ENCODE peak calls at places on chromosomes 5 and 9, in nine cellular contexts. One of them, this sample, is unnamed.

GRCh38 chr9:95027914-95028854 is 289.3 kb downstream of the FANCC start:
- DNase-seq in upper lobe of right lung: no peak
- DNase-seq in glutamatergic neuron: no peak
- DNase-seq in GM20000: no peak
- DNase-seq in CD4-positive, alpha-beta T cell: no peak
- DNase-seq in Peyer's patch: no peak
- DNase-seq in breast epithelium: no peak
- DNase-seq in H9: no peak
- DNase-seq in esophagus muscularis mucosa: no peak
- DNase-seq in this sample: no peak

GRCh38 chr5:137699291-137700281 is 36.3 kb downstream of the KLHL3 start:
- DNase-seq in upper lobe of right lung: no peak
- DNase-seq in glutamatergic neuron: no peak
- DNase-seq in GM20000: no peak
- DNase-seq in CD4-positive, alpha-beta T cell: no peak
- DNase-seq in Peyer's patch: no peak
- DNase-seq in breast epithelium: no peak
- DNase-seq in H9: no peak
- DNase-seq in esophagus muscularis mucosa: no peak
- DNase-seq in this sample: no peak

GRCh38 chr5:133873454-133873853 is 95.0 kb downstream of the C5orf15 start:
- DNase-seq in upper lobe of right lung: no peak
- DNase-seq in glutamatergic neuron: no peak
- DNase-seq in GM20000: no peak
- DNase-seq in CD4-positive, alpha-beta T cell: no peak
- DNase-seq in Peyer's patch: no peak
- DNase-seq in breast epithelium: no peak
- DNase-seq in H9: no peak
- DNase-seq in esophagus muscularis mucosa: no peak
- DNase-seq in this sample: no peak

GRCh38 chr5:91223886-91224285 is 159.2 kb downstream of the ARRDC3 start:
- DNase-seq in upper lobe of right lung: no peak
- DNase-seq in glutamatergic neuron: no peak
- DNase-seq in GM20000: no peak
- DNase-seq in CD4-positive, alpha-beta T cell: no peak
- DNase-seq in Peyer's patch: no peak
- DNase-seq in breast epithelium: no peak
- DNase-seq in H9: no peak
- DNase-seq in esophagus muscularis mucosa: no peak
- DNase-seq in this sample: no peak

GRCh38 chr9:135555910-135556309 is 5.6 kb upstream of the PAEP start:
- DNase-seq in upper lobe of right lung: no peak
- DNase-seq in glutamatergic neuron: no peak
- DNase-seq in GM20000: no peak
- DNase-seq in CD4-positive, alpha-beta T cell: no peak
- DNase-seq in Peyer's patch: no peak
- DNase-seq in breast epithelium: no peak
- DNase-seq in H9: no peak
- DNase-seq in esophagus muscularis mucosa: no peak
- DNase-seq in this sample: no peak

GRCh38 chr5:151094054-151094858 is 13.4 kb upstream of the TNIP1 start:
- DNase-seq in upper lobe of right lung: no peak
- DNase-seq in glutamatergic neuron: no peak
- DNase-seq in GM20000: peak; percentile 70
- DNase-seq in CD4-positive, alpha-beta T cell: no peak
- DNase-seq in Peyer's patch: peak; percentile 54
- DNase-seq in breast epithelium: no peak
- DNase-seq in H9: no peak
- DNase-seq in esophagus muscularis mucosa: no peak
- DNase-seq in this sample: no peak

GRCh38 chr9:136545065-136545965 is 533 bp downstream of the NOTCH1 start:
- DNase-seq in upper lobe of right lung: no peak
- DNase-seq in glutamatergic neuron: no peak
- DNase-seq in GM20000: peak; percentile 86
- DNase-seq in CD4-positive, alpha-beta T cell: peak; percentile 44
- DNase-seq in Peyer's patch: peak; percentile 52
- DNase-seq in breast epithelium: no peak
- DNase-seq in H9: no peak
- DNase-seq in esophagus muscularis mucosa: no peak
- DNase-seq in this sample: no peak

GRCh38 chr5:81768960-81769452 is 18.1 kb upstream of the SSBP2 start:
- DNase-seq in upper lobe of right lung: no peak
- DNase-seq in glutamatergic neuron: no peak
- DNase-seq in GM20000: no peak
- DNase-seq in CD4-positive, alpha-beta T cell: no peak
- DNase-seq in Peyer's patch: no peak
- DNase-seq in breast epithelium: no peak
- DNase-seq in H9: no peak
- DNase-seq in esophagus muscularis mucosa: no peak
- DNase-seq in this sample: no peak

GRCh38 chr5:38681024-38681805 is 124.8 kb upstream of the LIFR start:
- DNase-seq in upper lobe of right lung: no peak
- DNase-seq in glutamatergic neuron: no peak
- DNase-seq in GM20000: no peak
- DNase-seq in CD4-positive, alpha-beta T cell: no peak
- DNase-seq in Peyer's patch: no peak
- DNase-seq in breast epithelium: no peak
- DNase-seq in H9: no peak
- DNase-seq in esophagus muscularis mucosa: no peak
- DNase-seq in this sample: no peak

GRCh38 chr5:142012186-142012785 is 541 bp downstream of the GNPDA1 start:
- DNase-seq in upper lobe of right lung: peak; percentile 79
- DNase-seq in glutamatergic neuron: peak; percentile 67
- DNase-seq in GM20000: no peak
- DNase-seq in CD4-positive, alpha-beta T cell: peak; percentile 41
- DNase-seq in Peyer's patch: peak; percentile 51
- DNase-seq in breast epithelium: no peak
- DNase-seq in H9: peak; percentile 78
- DNase-seq in esophagus muscularis mucosa: peak; percentile 89
- DNase-seq in this sample: no peak

GRCh38 chr9:69499401-69499800 is 172.8 kb downstream of the APBA1 start:
- DNase-seq in upper lobe of right lung: no peak
- DNase-seq in glutamatergic neuron: no peak
- DNase-seq in GM20000: no peak
- DNase-seq in CD4-positive, alpha-beta T cell: no peak
- DNase-seq in Peyer's patch: no peak
- DNase-seq in breast epithelium: no peak
- DNase-seq in H9: no peak
- DNase-seq in esophagus muscularis mucosa: no peak
- DNase-seq in this sample: no peak

GRCh38 chr9:12595400-12595799 is 97.8 kb upstream of the TYRP1 start:
- DNase-seq in upper lobe of right lung: no peak
- DNase-seq in glutamatergic neuron: no peak
- DNase-seq in GM20000: no peak
- DNase-seq in CD4-positive, alpha-beta T cell: no peak
- DNase-seq in Peyer's patch: no peak
- DNase-seq in breast epithelium: no peak
- DNase-seq in H9: no peak
- DNase-seq in esophagus muscularis mucosa: no peak
- DNase-seq in this sample: no peak

GRCh38 chr9:93097496-93098205 is 1.6 kb downstream of the CARD19 start:
- DNase-seq in upper lobe of right lung: peak; percentile 65
- DNase-seq in glutamatergic neuron: peak; percentile 23
- DNase-seq in GM20000: no peak
- DNase-seq in CD4-positive, alpha-beta T cell: no peak
- DNase-seq in Peyer's patch: no peak
- DNase-seq in breast epithelium: peak; percentile 47
- DNase-seq in H9: no peak
- DNase-seq in esophagus muscularis mucosa: no peak
- DNase-seq in this sample: peak; percentile 83

GRCh38 chr9:100011062-100011681 is 87.6 kb downstream of the ERP44 start:
- DNase-seq in upper lobe of right lung: no peak
- DNase-seq in glutamatergic neuron: no peak
- DNase-seq in GM20000: peak; percentile 48
- DNase-seq in CD4-positive, alpha-beta T cell: no peak
- DNase-seq in Peyer's patch: no peak
- DNase-seq in breast epithelium: no peak
- DNase-seq in H9: no peak
- DNase-seq in esophagus muscularis mucosa: no peak
- DNase-seq in this sample: no peak

GRCh38 chr5:52870448-52870847 is 82.7 kb downstream of the ITGA1 start:
- DNase-seq in upper lobe of right lung: no peak
- DNase-seq in glutamatergic neuron: peak; percentile 54
- DNase-seq in GM20000: no peak
- DNase-seq in CD4-positive, alpha-beta T cell: no peak
- DNase-seq in Peyer's patch: no peak
- DNase-seq in breast epithelium: no peak
- DNase-seq in H9: no peak
- DNase-seq in esophagus muscularis mucosa: no peak
- DNase-seq in this sample: peak; percentile 83

GRCh38 chr9:108397286-108397685 is 458.5 kb downstream of the ACTL7B start:
- DNase-seq in upper lobe of right lung: no peak
- DNase-seq in glutamatergic neuron: no peak
- DNase-seq in GM20000: no peak
- DNase-seq in CD4-positive, alpha-beta T cell: no peak
- DNase-seq in Peyer's patch: no peak
- DNase-seq in breast epithelium: no peak
- DNase-seq in H9: no peak
- DNase-seq in esophagus muscularis mucosa: no peak
- DNase-seq in this sample: no peak

GRCh38 chr9:108394726-108395125 is 461.1 kb downstream of the ACTL7B start:
- DNase-seq in upper lobe of right lung: no peak
- DNase-seq in glutamatergic neuron: no peak
- DNase-seq in GM20000: no peak
- DNase-seq in CD4-positive, alpha-beta T cell: no peak
- DNase-seq in Peyer's patch: no peak
- DNase-seq in breast epithelium: no peak
- DNase-seq in H9: no peak
- DNase-seq in esophagus muscularis mucosa: no peak
- DNase-seq in this sample: no peak

GRCh38 chr9:108396193-108396592 is 459.6 kb downstream of the ACTL7B start:
- DNase-seq in upper lobe of right lung: no peak
- DNase-seq in glutamatergic neuron: no peak
- DNase-seq in GM20000: no peak
- DNase-seq in CD4-positive, alpha-beta T cell: no peak
- DNase-seq in Peyer's patch: no peak
- DNase-seq in breast epithelium: no peak
- DNase-seq in H9: no peak
- DNase-seq in esophagus muscularis mucosa: no peak
- DNase-seq in this sample: no peak

GRCh38 chr9:108396618-108397017 is 459.2 kb downstream of the ACTL7B start:
- DNase-seq in upper lobe of right lung: no peak
- DNase-seq in glutamatergic neuron: no peak
- DNase-seq in GM20000: no peak
- DNase-seq in CD4-positive, alpha-beta T cell: no peak
- DNase-seq in Peyer's patch: no peak
- DNase-seq in breast epithelium: no peak
- DNase-seq in H9: no peak
- DNase-seq in esophagus muscularis mucosa: no peak
- DNase-seq in this sample: no peak

GRCh38 chr9:108400267-108400666 is 455.5 kb downstream of the ACTL7B start:
- DNase-seq in upper lobe of right lung: no peak
- DNase-seq in glutamatergic neuron: no peak
- DNase-seq in GM20000: no peak
- DNase-seq in CD4-positive, alpha-beta T cell: no peak
- DNase-seq in Peyer's patch: no peak
- DNase-seq in breast epithelium: no peak
- DNase-seq in H9: no peak
- DNase-seq in esophagus muscularis mucosa: no peak
- DNase-seq in this sample: no peak
- TF ChIP-seq CTCF in upper lobe of right lung: no peak
- TF ChIP-seq CTCF in glutamatergic neuron: peak; percentile 16
- TF ChIP-seq CTCF in GM20000: no peak
- TF ChIP-seq CTCF in CD4-positive, alpha-beta T cell: no peak
- TF ChIP-seq CTCF in Peyer's patch: no peak
- TF ChIP-seq CTCF in breast epithelium: no peak
- TF ChIP-seq CTCF in H9: no peak
- TF ChIP-seq CTCF in esophagus muscularis mucosa: no peak
- TF ChIP-seq CTCF in this sample: no peak

DNA sequence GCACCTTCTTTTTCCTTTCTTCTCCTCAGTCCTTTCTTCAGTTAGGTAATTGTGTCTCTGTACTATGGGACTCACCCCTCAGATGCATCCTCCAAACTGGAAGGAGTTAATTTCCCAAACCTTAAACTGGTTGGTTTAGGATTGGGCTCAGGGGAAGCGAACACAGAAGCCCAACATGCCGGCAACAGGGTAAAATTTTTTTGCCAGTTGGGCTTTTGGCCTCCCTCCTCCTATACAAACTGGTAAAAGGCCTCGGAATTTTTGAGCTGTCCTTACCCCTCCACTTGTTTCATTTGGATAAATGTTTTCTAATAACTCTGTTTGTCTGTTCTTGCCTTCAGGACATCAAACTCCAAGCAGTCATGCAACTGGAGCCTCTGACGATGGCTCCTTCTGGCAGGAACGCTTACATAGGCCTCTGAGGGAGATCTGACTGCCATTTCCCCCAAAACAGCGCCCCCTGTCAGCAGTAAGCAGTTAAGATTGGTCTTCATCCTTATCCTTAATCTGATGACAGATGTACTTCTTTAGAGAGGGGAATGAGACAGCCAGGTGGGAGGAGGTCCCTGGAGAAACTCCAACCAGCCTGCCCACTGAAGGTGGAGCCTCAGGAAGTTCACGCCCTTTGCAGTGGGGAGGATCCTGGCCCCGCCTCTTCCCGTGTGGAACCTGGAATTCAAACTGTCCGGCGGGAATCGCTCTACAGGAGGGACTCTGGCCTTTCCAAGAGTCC is 57.8 kb upstream of the SPINK5 start:
- DNase-seq in upper lobe of right lung: no peak
- DNase-seq in glutamatergic neuron: no peak
- DNase-seq in GM20000: no peak
- DNase-seq in CD4-positive, alpha-beta T cell: no peak
- DNase-seq in Peyer's patch: no peak
- DNase-seq in breast epithelium: no peak
- DNase-seq in H9: peak; percentile 89
- DNase-seq in esophagus muscularis mucosa: no peak
- DNase-seq in this sample: no peak
- TF ChIP-seq CTCF in upper lobe of right lung: no peak
- TF ChIP-seq CTCF in glutamatergic neuron: no peak
- TF ChIP-seq CTCF in GM20000: no peak
- TF ChIP-seq CTCF in CD4-positive, alpha-beta T cell: no peak
- TF ChIP-seq CTCF in Peyer's patch: no peak
- TF ChIP-seq CTCF in breast epithelium: no peak
- TF ChIP-seq CTCF in H9: peak; percentile 83
- TF ChIP-seq CTCF in esophagus muscularis mucosa: no peak
- TF ChIP-seq CTCF in this sample: no peak

DNA sequence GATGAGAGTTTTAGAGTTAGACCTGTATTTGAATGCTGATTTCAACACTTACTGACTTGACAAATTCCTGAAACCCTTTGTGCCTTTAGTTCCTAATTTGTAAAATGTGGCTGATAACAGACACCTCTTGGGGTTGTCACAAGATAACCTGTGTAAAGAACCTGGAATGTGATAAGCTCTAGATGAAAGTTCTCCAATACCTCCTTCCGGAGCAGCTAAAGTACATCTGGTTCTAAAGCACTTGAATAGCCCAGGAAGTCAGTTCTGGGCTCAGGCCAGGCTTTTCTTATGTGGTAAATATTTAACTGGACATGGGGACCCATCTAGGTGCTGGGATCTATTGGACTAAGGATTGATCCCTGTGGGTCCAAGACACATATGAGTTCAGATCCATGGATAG is 310.8 kb upstream of the ADAMTSL1 start:
- DNase-seq in upper lobe of right lung: no peak
- DNase-seq in glutamatergic neuron: no peak
- DNase-seq in GM20000: no peak
- DNase-seq in CD4-positive, alpha-beta T cell: no peak
- DNase-seq in Peyer's patch: no peak
- DNase-seq in breast epithelium: no peak
- DNase-seq in H9: no peak
- DNase-seq in esophagus muscularis mucosa: no peak
- DNase-seq in this sample: no peak
- TF ChIP-seq CTCF in upper lobe of right lung: no peak
- TF ChIP-seq CTCF in glutamatergic neuron: no peak
- TF ChIP-seq CTCF in GM20000: no peak
- TF ChIP-seq CTCF in CD4-positive, alpha-beta T cell: no peak
- TF ChIP-seq CTCF in Peyer's patch: no peak
- TF ChIP-seq CTCF in breast epithelium: no peak
- TF ChIP-seq CTCF in H9: no peak
- TF ChIP-seq CTCF in esophagus muscularis mucosa: no peak
- TF ChIP-seq CTCF in this sample: no peak

GRCh38 chr5:62354028-62354874 is 48.2 kb downstream of the KIF2A start:
- DNase-seq in upper lobe of right lung: no peak
- DNase-seq in glutamatergic neuron: no peak
- DNase-seq in GM20000: peak; percentile 45
- DNase-seq in CD4-positive, alpha-beta T cell: no peak
- DNase-seq in Peyer's patch: no peak
- DNase-seq in breast epithelium: no peak
- DNase-seq in H9: no peak
- DNase-seq in esophagus muscularis mucosa: no peak
- DNase-seq in this sample: no peak
- TF ChIP-seq CTCF in upper lobe of right lung: peak; percentile 69
- TF ChIP-seq CTCF in glutamatergic neuron: peak; percentile 76
- TF ChIP-seq CTCF in GM20000: peak; percentile 26
- TF ChIP-seq CTCF in CD4-positive, alpha-beta T cell: peak; percentile 84
- TF ChIP-seq CTCF in Peyer's patch: peak; percentile 53
- TF ChIP-seq CTCF in breast epithelium: peak; percentile 67
- TF ChIP-seq CTCF in H9: peak; percentile 57
- TF ChIP-seq CTCF in esophagus muscularis mucosa: peak; percentile 64
- TF ChIP-seq CTCF in this sample: peak; percentile 42

This sample was measured in coronary artery.